ENCODE peak calls at places on chromosomes 13 and 19, in eight cellular contexts. C, U, O, Z, G, N, L and B are unnamed samples.

GRCh38 chr13:76816394-76816793 is 69.8 kb downstream of the KCTD12 start:
- DNase-seq in U (no peak), O (no peak), N (no peak), L (no peak), Z (no peak), C (no peak), G (no peak), B (no peak)

GRCh38 chr19:850221-850978 is 1.7 kb upstream of the ELANE start:
- DNase-seq in U (no peak), C (peak; percentile 91), G (peak; percentile 92), O (peak; percentile 99), N (peak; percentile 33), Z (no peak), L (peak; percentile 92), B (peak; percentile 97)

GRCh38 chr13:110394371-110394841 is 87.3 kb downstream of the COL4A2 start:
- DNase-seq in N (peak; percentile 19), O (peak; percentile 93), C (no peak), U (no peak), G (no peak), L (no peak), Z (no peak), B (no peak)

GRCh38 chr13:59674616-59675015 is 489.1 kb downstream of the DIAPH3 start:
- DNase-seq in G (no peak), O (no peak), N (no peak), U (no peak), Z (no peak), L (no peak), C (no peak), B (no peak)

GRCh38 chr13:101572456-101572855 is 120.0 kb downstream of the ITGBL1 start:
- DNase-seq in C (no peak), L (no peak), Z (no peak), U (no peak), G (no peak), N (no peak), O (no peak), B (no peak)

GRCh38 chr19:13861392-13861713 is 15.6 kb upstream of the NANOS3 start:
- DNase-seq in U (no peak), Z (no peak), N (no peak), G (no peak), L (no peak), O (no peak), C (no peak), B (no peak)

GRCh38 chr13:106484084-106484754 is 51.2 kb downstream of the EFNB2 start:
- DNase-seq in U (no peak), C (no peak), N (no peak), Z (no peak), L (no peak), G (no peak), O (no peak), B (no peak)

GRCh38 chr19:28402701-28403290 is 810.2 kb downstream of the UQCRFS1 start:
- DNase-seq in U (no peak), N (no peak), O (no peak), G (no peak), Z (no peak), C (no peak), L (no peak), B (peak; percentile 66)

GRCh38 chr19:3176715-3177501 is 1.7 kb upstream of the S1PR4 start:
- DNase-seq in C (peak; percentile 60), N (peak; percentile 95), L (no peak), Z (no peak), G (no peak), U (no peak), O (peak; percentile 33), B (no peak)

GRCh38 chr19:27775395-27775794 is 1437.6 kb downstream of the UQCRFS1 start:
- DNase-seq in Z (no peak), C (no peak), N (no peak), G (no peak), U (no peak), O (no peak), L (no peak), B (peak; percentile 49)

GRCh38 chr19:48578891-48579290 is 26.9 kb downstream of the SULT2B1 start:
- DNase-seq in Z (no peak), U (no peak), G (no peak), L (no peak), N (no peak), C (no peak), O (no peak), B (no peak)

GRCh38 chr13:31896427-31896826 is 135.1 kb upstream of the FRY start:
- DNase-seq in Z (no peak), G (peak; percentile 19), O (peak; percentile 86), L (peak; percentile 27), U (no peak), N (no peak), C (no peak), B (no peak)

GRCh38 chr19:41321600-41322270 is 11.8 kb downstream of the CCDC97 start:
- DNase-seq in L (peak; percentile 63), G (no peak), U (no peak), Z (no peak), C (no peak), O (peak; percentile 73), N (peak; percentile 20), B (peak; percentile 90)

GRCh38 chr19:15101479-15102082 is 5.6 kb upstream of the SYDE1 start:
- DNase-seq in Z (no peak), U (no peak), L (no peak), O (peak; percentile 50), N (peak; percentile 66), C (no peak), G (no peak), B (no peak)

GRCh38 chr13:78137404-78138142 is 218.9 kb upstream of the EDNRB start:
- DNase-seq in C (no peak), O (peak; percentile 78), G (no peak), U (peak; percentile 14), L (no peak), N (peak; percentile 70), Z (no peak), B (no peak)

GRCh38 chr13:78129850-78130249 is 211.2 kb upstream of the EDNRB start:
- DNase-seq in C (no peak), G (no peak), L (no peak), U (no peak), O (no peak), Z (no peak), N (no peak), B (no peak)

GRCh38 chr13:78133511-78133910 is 214.9 kb upstream of the EDNRB start:
- DNase-seq in U (no peak), Z (no peak), C (no peak), L (no peak), N (no peak), G (no peak), O (no peak), B (no peak)

GRCh38 chr13:78136966-78137365 is 218.3 kb upstream of the EDNRB start:
- DNase-seq in G (no peak), L (no peak), N (no peak), Z (no peak), C (no peak), U (no peak), O (no peak), B (no peak)

GRCh38 chr13:78131811-78132210 is 213.2 kb upstream of the EDNRB start:
- DNase-seq in O (peak; percentile 32), N (no peak), G (no peak), C (no peak), Z (no peak), L (no peak), U (no peak), B (no peak)
- TF ChIP-seq CTCF in O (peak; percentile 51), N (no peak), G (no peak), C (peak; percentile 28), Z (peak; percentile 4), L (no peak), U (peak; percentile 23), B (peak; percentile 16)

GRCh38 chr19:7680606-7681335 is at the start of gene TRAPPC5:
- DNase-seq in G (peak; percentile 90), L (peak; percentile 89), N (peak; percentile 83), Z (no peak), C (peak; percentile 93), O (peak; percentile 78), U (peak; percentile 73), B (peak; percentile 96)
- TF ChIP-seq CTCF in G (peak; percentile 100), L (peak; percentile 98), N (peak; percentile 28), Z (peak; percentile 71), C (peak; percentile 99), O (peak; percentile 76), U (peak; percentile 83), B (peak; percentile 99)

GRCh38 chr19:1912760-1913505 is 7.7 kb downstream of the ADAT3 start:
- DNase-seq in N (no peak), Z (no peak), G (no peak), L (no peak), C (no peak), U (no peak), O (no peak), B (no peak)

GRCh38 chr19:1910169-1910568 is 5.0 kb downstream of the ADAT3 start:
- DNase-seq in U (no peak), O (peak; percentile 12), Z (no peak), N (no peak), L (no peak), C (no peak), G (no peak), B (no peak)

GRCh38 chr19:1908364-1908678 is 3.1 kb downstream of the ADAT3 start:
- DNase-seq in L (no peak), N (no peak), O (no peak), G (no peak), U (no peak), C (no peak), Z (no peak), B (no peak)

GRCh38 chr19:1911995-1912394 is 6.8 kb downstream of the ADAT3 start:
- DNase-seq in Z (no peak), L (no peak), N (no peak), U (no peak), O (no peak), G (no peak), C (peak; percentile 56), B (no peak)

DNA sequence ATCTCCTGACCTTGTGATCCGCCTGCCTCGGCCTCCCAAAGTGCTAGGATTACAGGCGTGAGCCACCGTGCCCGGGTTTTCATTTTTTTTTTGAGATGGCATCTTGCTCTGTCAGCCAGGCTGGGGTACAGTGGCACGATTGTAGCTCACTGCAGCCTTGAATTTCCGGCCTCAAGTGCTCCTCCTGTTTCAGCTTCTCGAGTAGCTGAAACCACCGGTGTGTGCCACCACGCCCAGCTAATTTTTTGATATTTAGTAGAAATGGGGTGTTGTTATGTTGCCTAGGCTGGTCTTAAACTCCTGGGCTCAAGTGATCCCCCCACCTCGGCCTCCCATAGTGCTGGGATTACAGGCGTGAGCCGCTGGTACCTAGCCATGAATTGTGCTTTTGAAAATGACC is 5.9 kb downstream of the ADAT3 start:
- DNase-seq in O (no peak), Z (no peak), L (no peak), C (no peak), G (no peak), N (no peak), U (no peak), B (no peak)
- TF ChIP-seq CTCF in O (no peak), Z (no peak), L (no peak), C (no peak), G (no peak), N (no peak), U (no peak), B (no peak)

DNA sequence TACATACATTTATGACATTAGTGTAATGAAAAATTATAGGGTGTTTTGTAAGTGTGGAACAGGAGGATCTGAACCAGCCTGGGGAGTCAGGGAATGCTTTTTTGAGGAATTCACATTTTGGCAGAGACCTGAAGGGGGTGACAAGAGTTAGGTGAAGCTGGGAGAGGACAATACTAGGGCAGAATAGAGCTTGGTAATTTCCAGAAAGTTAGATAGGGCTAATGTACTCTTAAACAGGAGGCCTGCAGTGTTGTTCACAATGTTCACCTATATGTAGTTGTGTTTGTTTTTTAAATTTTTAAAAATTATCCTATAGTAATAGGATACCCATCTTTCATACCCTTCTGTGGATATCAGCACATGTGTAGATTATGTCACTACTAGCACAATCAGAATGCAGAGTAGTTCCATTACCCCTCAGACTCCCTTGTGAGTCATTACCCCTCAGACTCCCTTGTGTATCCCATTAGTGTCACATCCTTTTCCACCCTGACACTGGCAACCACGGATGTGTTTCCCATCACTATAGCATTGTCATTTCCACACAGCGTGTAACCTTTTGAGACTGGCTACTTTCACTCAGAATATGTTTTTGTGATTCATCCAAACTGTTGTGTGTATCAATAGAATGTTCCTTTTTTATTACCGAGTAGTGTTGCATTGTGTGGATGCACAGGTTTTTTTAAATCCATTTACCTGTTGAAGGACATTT is 43.1 kb downstream of the PCCA start:
- DNase-seq in L (no peak), G (no peak), N (peak; percentile 76), O (peak; percentile 62), C (no peak), Z (peak; percentile 40), U (no peak), B (no peak)
- TF ChIP-seq CTCF in L (no peak), G (no peak), N (no peak), O (no peak), C (no peak), Z (no peak), U (no peak), B (no peak)